ENCODE peak calls at places on chromosomes 12 and 14, in six cellular contexts. One of them, this sample, is unnamed.

GRCh38 chr12:66210840-66211239 is 21.8 kb downstream of the IRAK3 start:
- DNase-seq in trophoblast cell: no peak
- DNase-seq in IMR-90: no peak
- DNase-seq in mesenchymal stem cell: no peak
- DNase-seq in neuronal stem cell: no peak
- DNase-seq in H9: no peak
- DNase-seq in this sample: no peak

GRCh38 chr12:39389399-39390150 is 53.3 kb downstream of the KIF21A start:
- DNase-seq in trophoblast cell: no peak
- DNase-seq in mesenchymal stem cell: no peak
- DNase-seq in H9: no peak
- DNase-seq in neuronal stem cell: no peak
- DNase-seq in IMR-90: no peak
- DNase-seq in this sample: no peak

GRCh38 chr12:114013601-114014345 is 47.6 kb upstream of the RBM19 start:
- DNase-seq in IMR-90: peak; percentile 37
- DNase-seq in H9: peak; percentile 76
- DNase-seq in trophoblast cell: peak; percentile 8
- DNase-seq in mesenchymal stem cell: no peak
- DNase-seq in neuronal stem cell: peak; percentile 51
- DNase-seq in this sample: peak; percentile 61

GRCh38 chr12:123973552-123974341 is 732 bp downstream of the ZNF664 start:
- DNase-seq in H9: peak; percentile 66
- DNase-seq in neuronal stem cell: peak; percentile 15
- DNase-seq in mesenchymal stem cell: no peak
- DNase-seq in trophoblast cell: peak; percentile 41
- DNase-seq in IMR-90: peak; percentile 10
- DNase-seq in this sample: peak; percentile 62

GRCh38 chr12:121468451-121468850 is 68.5 kb downstream of the RNF34 start:
- DNase-seq in mesenchymal stem cell: peak; percentile 59
- DNase-seq in IMR-90: peak; percentile 15
- DNase-seq in neuronal stem cell: no peak
- DNase-seq in trophoblast cell: no peak
- DNase-seq in H9: no peak
- DNase-seq in this sample: no peak

GRCh38 chr12:110245278-110245868 is 35.7 kb upstream of the ATP2A2 start:
- DNase-seq in H9: peak; percentile 78
- DNase-seq in trophoblast cell: peak; percentile 52
- DNase-seq in neuronal stem cell: no peak
- DNase-seq in IMR-90: no peak
- DNase-seq in mesenchymal stem cell: no peak
- DNase-seq in this sample: peak; percentile 76

GRCh38 chr12:110677206-110677911 is 11.6 kb downstream of the HVCN1 start:
- DNase-seq in neuronal stem cell: no peak
- DNase-seq in trophoblast cell: no peak
- DNase-seq in mesenchymal stem cell: peak; percentile 21
- DNase-seq in H9: no peak
- DNase-seq in IMR-90: no peak
- DNase-seq in this sample: no peak

GRCh38 chr14:21233457-21234076 is 35.7 kb downstream of the HNRNPC start:
- DNase-seq in mesenchymal stem cell: peak; percentile 29
- DNase-seq in neuronal stem cell: no peak
- DNase-seq in IMR-90: no peak
- DNase-seq in trophoblast cell: no peak
- DNase-seq in H9: no peak
- DNase-seq in this sample: no peak

GRCh38 chr12:106189341-106189740 is 50.6 kb upstream of the NUAK1 start:
- DNase-seq in H9: no peak
- DNase-seq in trophoblast cell: no peak
- DNase-seq in IMR-90: no peak
- DNase-seq in mesenchymal stem cell: no peak
- DNase-seq in neuronal stem cell: peak; percentile 6
- DNase-seq in this sample: no peak

GRCh38 chr14:39614292-39614923 is 182.2 kb upstream of the FBXO33 start:
- DNase-seq in mesenchymal stem cell: no peak
- DNase-seq in IMR-90: no peak
- DNase-seq in H9: no peak
- DNase-seq in neuronal stem cell: no peak
- DNase-seq in trophoblast cell: no peak
- DNase-seq in this sample: no peak

GRCh38 chr12:27957366-27957765 is 15.2 kb downstream of the PTHLH start:
- DNase-seq in trophoblast cell: no peak
- DNase-seq in neuronal stem cell: no peak
- DNase-seq in IMR-90: no peak
- DNase-seq in H9: no peak
- DNase-seq in mesenchymal stem cell: no peak
- DNase-seq in this sample: no peak

GRCh38 chr14:55136868-55137785 is 8.1 kb downstream of the LGALS3 start:
- DNase-seq in IMR-90: peak; percentile 88
- DNase-seq in neuronal stem cell: no peak
- DNase-seq in mesenchymal stem cell: no peak
- DNase-seq in H9: no peak
- DNase-seq in trophoblast cell: no peak
- DNase-seq in this sample: no peak

GRCh38 chr14:40058916-40059897 is 627.0 kb upstream of the FBXO33 start:
- DNase-seq in IMR-90: no peak
- DNase-seq in trophoblast cell: no peak
- DNase-seq in neuronal stem cell: no peak
- DNase-seq in mesenchymal stem cell: peak; percentile 37
- DNase-seq in H9: no peak
- DNase-seq in this sample: no peak

GRCh38 chr12:68623984-68624383 is 13.3 kb downstream of the RAP1B start:
- DNase-seq in mesenchymal stem cell: peak; percentile 24
- DNase-seq in neuronal stem cell: no peak
- DNase-seq in trophoblast cell: peak; percentile 81
- DNase-seq in H9: no peak
- DNase-seq in IMR-90: peak; percentile 61
- DNase-seq in this sample: no peak

GRCh38 chr12:18468521-18469075 is 207.3 kb downstream of the PIK3C2G start:
- DNase-seq in IMR-90: peak; percentile 76
- DNase-seq in neuronal stem cell: no peak
- DNase-seq in mesenchymal stem cell: peak; percentile 22
- DNase-seq in H9: no peak
- DNase-seq in trophoblast cell: no peak
- DNase-seq in this sample: no peak

GRCh38 chr14:100827751-100828447 is 2.0 kb downstream of the MEG3 start:
- DNase-seq in neuronal stem cell: no peak
- DNase-seq in IMR-90: peak; percentile 81
- DNase-seq in H9: no peak
- DNase-seq in trophoblast cell: peak; percentile 6
- DNase-seq in mesenchymal stem cell: no peak
- DNase-seq in this sample: no peak

GRCh38 chr14:97730706-97731105 is 933.5 kb downstream of the VRK1 start:
- DNase-seq in H9: no peak
- DNase-seq in trophoblast cell: no peak
- DNase-seq in IMR-90: no peak
- DNase-seq in mesenchymal stem cell: no peak
- DNase-seq in neuronal stem cell: no peak
- DNase-seq in this sample: no peak

GRCh38 chr12:22474970-22475720 is 69.2 kb downstream of the C2CD5 start:
- DNase-seq in IMR-90: no peak
- DNase-seq in neuronal stem cell: no peak
- DNase-seq in trophoblast cell: no peak
- DNase-seq in H9: no peak
- DNase-seq in mesenchymal stem cell: no peak
- DNase-seq in this sample: no peak
- H4K91ac ChIP-seq in IMR-90: no peak overlapping the region
- H4K91ac ChIP-seq in neuronal stem cell: no peak overlapping the region
- H4K91ac ChIP-seq in trophoblast cell: no peak overlapping the region
- H4K91ac ChIP-seq in H9: no peak overlapping the region
- H4K91ac ChIP-seq in mesenchymal stem cell: no peak overlapping the region
- H4K91ac ChIP-seq in this sample: no peak overlapping the region

DNA sequence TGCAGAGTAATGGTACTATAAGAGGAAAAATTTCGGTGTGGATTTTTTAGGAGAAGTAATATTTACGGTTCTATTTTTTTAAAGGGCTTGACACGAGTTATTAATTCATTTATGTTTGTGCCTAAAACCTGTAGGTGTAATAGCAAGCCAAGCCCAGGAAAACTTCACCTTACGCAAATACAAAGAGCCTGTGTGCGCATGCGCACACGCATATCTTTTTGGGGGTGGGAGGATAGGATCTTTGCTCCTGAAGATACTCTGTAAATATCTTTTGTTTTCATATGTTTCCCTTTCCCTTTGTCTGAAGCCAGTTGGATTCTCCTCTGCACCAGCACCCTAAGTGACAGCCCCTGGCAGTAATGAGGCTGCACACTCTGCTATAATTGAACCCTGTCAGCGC is 327.1 kb upstream of the E2F7 start:
- DNase-seq in mesenchymal stem cell: no peak
- DNase-seq in neuronal stem cell: no peak
- DNase-seq in H9: no peak
- DNase-seq in IMR-90: no peak
- DNase-seq in trophoblast cell: no peak
- DNase-seq in this sample: no peak
- H4K91ac ChIP-seq in mesenchymal stem cell: no peak overlapping the region
- H4K91ac ChIP-seq in neuronal stem cell: no peak overlapping the region
- H4K91ac ChIP-seq in H9: no peak overlapping the region
- H4K91ac ChIP-seq in IMR-90: no peak overlapping the region
- H4K91ac ChIP-seq in trophoblast cell: no peak overlapping the region
- H4K91ac ChIP-seq in this sample: no peak overlapping the region

GRCh38 chr14:58278177-58278576 is 20.2 kb upstream of the ARID4A start:
- DNase-seq in mesenchymal stem cell: no peak
- DNase-seq in trophoblast cell: no peak
- DNase-seq in IMR-90: no peak
- DNase-seq in neuronal stem cell: no peak
- DNase-seq in H9: no peak
- DNase-seq in this sample: no peak

GRCh38 chr14:58270628-58271027 is 26.0 kb downstream of the PSMA3 start:
- DNase-seq in neuronal stem cell: no peak
- DNase-seq in H9: no peak
- DNase-seq in IMR-90: peak; percentile 67
- DNase-seq in mesenchymal stem cell: no peak
- DNase-seq in trophoblast cell: peak; percentile 17
- DNase-seq in this sample: no peak

GRCh38 chr14:58275527-58276190 is 22.7 kb upstream of the ARID4A start:
- DNase-seq in trophoblast cell: no peak
- DNase-seq in IMR-90: no peak
- DNase-seq in mesenchymal stem cell: no peak
- DNase-seq in neuronal stem cell: no peak
- DNase-seq in H9: no peak
- DNase-seq in this sample: no peak

GRCh38 chr14:58276208-58276607 is 22.1 kb upstream of the ARID4A start:
- DNase-seq in neuronal stem cell: no peak
- DNase-seq in H9: no peak
- DNase-seq in mesenchymal stem cell: no peak
- DNase-seq in IMR-90: no peak
- DNase-seq in trophoblast cell: no peak
- DNase-seq in this sample: no peak

GRCh38 chr14:58272589-58273372 is 25.6 kb upstream of the ARID4A start:
- DNase-seq in trophoblast cell: peak; percentile 8
- DNase-seq in neuronal stem cell: no peak
- DNase-seq in mesenchymal stem cell: peak; percentile 42
- DNase-seq in H9: no peak
- DNase-seq in IMR-90: peak; percentile 53
- DNase-seq in this sample: no peak
- H4K91ac ChIP-seq in trophoblast cell: no peak overlapping the region
- H4K91ac ChIP-seq in neuronal stem cell: no peak overlapping the region
- H4K91ac ChIP-seq in mesenchymal stem cell: no peak overlapping the region
- H4K91ac ChIP-seq in H9: no peak overlapping the region
- H4K91ac ChIP-seq in IMR-90: no peak overlapping the region
- H4K91ac ChIP-seq in this sample: no peak overlapping the region

GRCh38 chr12:20491290-20491689 is 123.0 kb downstream of the PDE3A start:
- DNase-seq in trophoblast cell: no peak
- DNase-seq in neuronal stem cell: no peak
- DNase-seq in mesenchymal stem cell: no peak
- DNase-seq in H9: no peak
- DNase-seq in IMR-90: no peak
- DNase-seq in this sample: no peak
- H4K91ac ChIP-seq in trophoblast cell: no peak overlapping the region
- H4K91ac ChIP-seq in neuronal stem cell: no peak overlapping the region
- H4K91ac ChIP-seq in mesenchymal stem cell: no peak overlapping the region
- H4K91ac ChIP-seq in H9: no peak overlapping the region
- H4K91ac ChIP-seq in IMR-90: peak overlapping the region; percentile 79
- H4K91ac ChIP-seq in this sample: no peak overlapping the region

This sample was measured in H1.